ENCODE peak calls at places on chromosome 20, in nine cellular contexts. One of them, this sample, is unnamed.

GRCh38 chr20:24612799-24613775 is 143.7 kb downstream of the SYNDIG1 start:
- DNase-seq in MCF 10A: no peak
- DNase-seq in GM12864: no peak
- DNase-seq in PC-3: no peak
- DNase-seq in endothelial cell of umbilical vein: no peak
- DNase-seq in CD4-positive, alpha-beta T cell: no peak
- DNase-seq in GM06990: no peak
- DNase-seq in K562: no peak
- DNase-seq in endodermal cell: peak
- DNase-seq in this sample: no peak

GRCh38 chr20:15930324-15931305 is 642.6 kb downstream of the KIF16B start:
- DNase-seq in CD4-positive, alpha-beta T cell: no peak
- DNase-seq in K562: no peak
- DNase-seq in endodermal cell: no peak
- DNase-seq in GM12864: no peak
- DNase-seq in MCF 10A: peak
- DNase-seq in PC-3: peak
- DNase-seq in GM06990: no peak
- DNase-seq in endothelial cell of umbilical vein: peak
- DNase-seq in this sample: no peak

GRCh38 chr20:58018590-58018989 is 209.9 kb downstream of the ANKRD60 start:
- DNase-seq in endodermal cell: no peak
- DNase-seq in endothelial cell of umbilical vein: no peak
- DNase-seq in CD4-positive, alpha-beta T cell: no peak
- DNase-seq in GM12864: no peak
- DNase-seq in MCF 10A: no peak
- DNase-seq in GM06990: no peak
- DNase-seq in PC-3: no peak
- DNase-seq in K562: no peak
- DNase-seq in this sample: no peak

GRCh38 chr20:63025534-63026331 is 19.0 kb upstream of the BHLHE23 start:
- DNase-seq in MCF 10A: peak
- DNase-seq in endodermal cell: no peak
- DNase-seq in GM12864: no peak
- DNase-seq in endothelial cell of umbilical vein: no peak
- DNase-seq in GM06990: no peak
- DNase-seq in K562: no peak
- DNase-seq in CD4-positive, alpha-beta T cell: no peak
- DNase-seq in PC-3: peak
- DNase-seq in this sample: no peak

GRCh38 chr20:25233016-25233772 is 14.7 kb upstream of the PYGB start:
- DNase-seq in endothelial cell of umbilical vein: peak
- DNase-seq in endodermal cell: no peak
- DNase-seq in PC-3: peak
- DNase-seq in MCF 10A: peak
- DNase-seq in GM06990: no peak
- DNase-seq in K562: no peak
- DNase-seq in GM12864: no peak
- DNase-seq in CD4-positive, alpha-beta T cell: no peak
- DNase-seq in this sample: no peak

GRCh38 chr20:39698706-39699211 is 736.6 kb downstream of the DHX35 start:
- DNase-seq in MCF 10A: no peak
- DNase-seq in endothelial cell of umbilical vein: no peak
- DNase-seq in GM06990: no peak
- DNase-seq in CD4-positive, alpha-beta T cell: no peak
- DNase-seq in endodermal cell: no peak
- DNase-seq in K562: no peak
- DNase-seq in PC-3: no peak
- DNase-seq in GM12864: no peak
- DNase-seq in this sample: no peak

GRCh38 chr20:50330504-50331313 is 140.1 kb downstream of the CEBPB start:
- DNase-seq in endodermal cell: no peak
- DNase-seq in GM12864: no peak
- DNase-seq in CD4-positive, alpha-beta T cell: no peak
- DNase-seq in endothelial cell of umbilical vein: no peak
- DNase-seq in GM06990: no peak
- DNase-seq in PC-3: no peak
- DNase-seq in MCF 10A: no peak
- DNase-seq in K562: no peak
- DNase-seq in this sample: no peak

GRCh38 chr20:14918281-14918680 is 580.9 kb upstream of the FLRT3 start:
- DNase-seq in K562: no peak
- DNase-seq in endodermal cell: no peak
- DNase-seq in GM12864: no peak
- DNase-seq in CD4-positive, alpha-beta T cell: no peak
- DNase-seq in MCF 10A: no peak
- DNase-seq in endothelial cell of umbilical vein: no peak
- DNase-seq in GM06990: no peak
- DNase-seq in PC-3: no peak
- DNase-seq in this sample: no peak

GRCh38 chr20:13788167-13788834 is 3.5 kb downstream of the NDUFAF5 start:
- DNase-seq in PC-3: peak
- DNase-seq in GM12864: peak
- DNase-seq in endodermal cell: peak
- DNase-seq in K562: peak
- DNase-seq in CD4-positive, alpha-beta T cell: no peak
- DNase-seq in endothelial cell of umbilical vein: peak
- DNase-seq in MCF 10A: peak
- DNase-seq in GM06990: no peak
- DNase-seq in this sample: peak

GRCh38 chr20:24497851-24498250 is 28.4 kb downstream of the SYNDIG1 start:
- DNase-seq in MCF 10A: no peak
- DNase-seq in endothelial cell of umbilical vein: no peak
- DNase-seq in CD4-positive, alpha-beta T cell: no peak
- DNase-seq in endodermal cell: no peak
- DNase-seq in GM12864: no peak
- DNase-seq in K562: no peak
- DNase-seq in PC-3: peak
- DNase-seq in GM06990: no peak
- DNase-seq in this sample: no peak

GRCh38 chr20:22763257-22763906 is 179.0 kb upstream of the FOXA2 start:
- DNase-seq in PC-3: peak
- DNase-seq in GM12864: no peak
- DNase-seq in CD4-positive, alpha-beta T cell: no peak
- DNase-seq in endothelial cell of umbilical vein: peak
- DNase-seq in MCF 10A: peak
- DNase-seq in endodermal cell: no peak
- DNase-seq in GM06990: no peak
- DNase-seq in K562: no peak
- DNase-seq in this sample: no peak

GRCh38 chr20:43752561-43753301 is 25.9 kb upstream of the GTSF1L start:
- DNase-seq in GM06990: peak
- DNase-seq in PC-3: peak
- DNase-seq in CD4-positive, alpha-beta T cell: no peak
- DNase-seq in GM12864: peak
- DNase-seq in endothelial cell of umbilical vein: no peak
- DNase-seq in K562: no peak
- DNase-seq in MCF 10A: peak
- DNase-seq in endodermal cell: no peak
- DNase-seq in this sample: no peak

GRCh38 chr20:58651823-58652605 is 931 bp downstream of the STX16 start:
- DNase-seq in endothelial cell of umbilical vein: peak
- DNase-seq in GM06990: peak
- DNase-seq in K562: peak
- DNase-seq in MCF 10A: peak
- DNase-seq in PC-3: peak
- DNase-seq in GM12864: peak
- DNase-seq in endodermal cell: peak
- DNase-seq in CD4-positive, alpha-beta T cell: peak
- DNase-seq in this sample: no peak

GRCh38 chr20:14992071-14992654 is 654.8 kb upstream of the FLRT3 start:
- DNase-seq in MCF 10A: peak
- DNase-seq in GM06990: no peak
- DNase-seq in K562: no peak
- DNase-seq in GM12864: no peak
- DNase-seq in PC-3: peak
- DNase-seq in endodermal cell: no peak
- DNase-seq in endothelial cell of umbilical vein: no peak
- DNase-seq in CD4-positive, alpha-beta T cell: no peak
- DNase-seq in this sample: no peak

GRCh38 chr20:59006864-59007757 is at the start of gene CTSZ:
- DNase-seq in K562: peak
- DNase-seq in endothelial cell of umbilical vein: peak
- DNase-seq in PC-3: peak
- DNase-seq in endodermal cell: peak
- DNase-seq in GM06990: peak
- DNase-seq in GM12864: no peak
- DNase-seq in CD4-positive, alpha-beta T cell: peak
- DNase-seq in MCF 10A: peak
- DNase-seq in this sample: no peak

DNA sequence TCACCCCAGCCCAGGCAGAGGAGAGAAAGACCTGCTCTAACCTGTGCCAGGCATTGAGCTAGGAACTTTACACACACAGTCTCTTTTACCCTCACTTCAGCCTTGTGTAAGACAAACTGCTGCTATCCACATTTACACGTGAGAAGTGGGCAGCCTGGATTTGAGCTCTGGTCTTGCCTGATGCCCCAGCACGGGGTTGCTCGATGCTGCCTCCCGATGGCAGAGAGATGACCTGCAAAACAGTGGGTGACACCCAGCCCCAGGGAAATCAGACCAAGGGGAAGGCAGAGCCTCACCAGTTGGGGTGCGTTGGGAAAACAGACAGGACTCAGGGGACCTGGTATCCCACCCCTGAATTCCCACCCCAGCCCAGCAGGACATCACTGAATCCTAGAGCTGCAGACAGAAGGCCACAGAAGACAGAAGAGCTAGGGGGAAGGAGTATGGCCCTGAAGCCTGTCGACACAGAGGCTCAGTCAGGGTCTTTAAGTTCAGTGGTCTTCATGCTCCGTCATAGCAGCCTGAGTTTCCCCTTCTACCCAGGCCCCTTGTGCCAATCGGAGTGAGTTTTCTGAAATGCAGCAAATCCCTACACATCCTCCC is 990 bp downstream of the BPI start:
- DNase-seq in PC-3: peak
- DNase-seq in CD4-positive, alpha-beta T cell: no peak
- DNase-seq in endothelial cell of umbilical vein: peak
- DNase-seq in endodermal cell: peak
- DNase-seq in GM06990: no peak
- DNase-seq in K562: peak
- DNase-seq in GM12864: no peak
- DNase-seq in MCF 10A: peak
- DNase-seq in this sample: no peak
- TF ChIP-seq CTCF in PC-3: peak
- TF ChIP-seq CTCF in CD4-positive, alpha-beta T cell: no peak
- TF ChIP-seq CTCF in endothelial cell of umbilical vein: peak
- TF ChIP-seq CTCF in endodermal cell: peak
- TF ChIP-seq CTCF in GM06990: peak
- TF ChIP-seq CTCF in K562: peak
- TF ChIP-seq CTCF in GM12864: peak
- TF ChIP-seq CTCF in MCF 10A: peak
- TF ChIP-seq CTCF in this sample: peak

DNA sequence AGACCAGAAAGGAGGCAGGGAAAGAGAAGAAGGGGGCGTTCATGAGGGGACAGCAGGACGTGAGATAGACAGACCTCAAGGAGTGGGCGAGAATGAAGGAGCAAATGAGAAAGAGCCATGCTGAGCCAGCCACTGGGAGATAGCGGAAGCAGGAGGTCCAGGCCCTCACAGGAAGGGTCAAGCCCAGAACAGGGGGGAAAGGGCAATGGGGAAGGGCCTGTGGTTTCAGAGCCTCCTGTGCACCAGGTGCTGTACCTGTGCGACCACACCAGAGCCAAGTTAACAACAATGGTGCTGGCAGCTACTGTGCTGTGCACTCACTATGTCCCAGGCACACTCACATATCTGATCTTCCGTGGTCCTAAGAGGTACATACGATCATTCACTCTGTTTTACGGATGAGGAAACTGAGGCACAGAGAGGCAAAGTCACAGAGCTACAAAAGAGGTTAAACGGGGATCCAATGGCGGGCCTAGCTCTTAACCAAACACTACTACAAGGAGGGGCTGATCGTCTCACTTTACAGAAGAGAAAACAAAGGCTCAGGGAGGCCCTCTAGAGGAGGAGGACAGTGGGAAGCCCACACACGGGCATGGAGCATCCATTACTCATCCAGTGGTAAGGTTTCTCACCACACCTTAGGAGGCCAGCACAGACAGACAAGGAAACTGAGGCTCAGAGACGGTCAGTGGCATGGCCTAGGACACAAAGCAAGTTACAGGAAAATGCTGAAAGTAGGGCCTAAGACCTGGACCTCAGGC is 129.1 kb downstream of the PREX1 start:
- DNase-seq in K562: peak
- DNase-seq in endothelial cell of umbilical vein: no peak
- DNase-seq in GM12864: no peak
- DNase-seq in MCF 10A: peak
- DNase-seq in GM06990: no peak
- DNase-seq in PC-3: no peak
- DNase-seq in endodermal cell: peak
- DNase-seq in CD4-positive, alpha-beta T cell: no peak
- DNase-seq in this sample: no peak
- TF ChIP-seq CTCF in K562: peak
- TF ChIP-seq CTCF in endothelial cell of umbilical vein: peak
- TF ChIP-seq CTCF in GM12864: peak
- TF ChIP-seq CTCF in MCF 10A: no peak
- TF ChIP-seq CTCF in GM06990: peak
- TF ChIP-seq CTCF in PC-3: peak
- TF ChIP-seq CTCF in endodermal cell: peak
- TF ChIP-seq CTCF in CD4-positive, alpha-beta T cell: no peak
- TF ChIP-seq CTCF in this sample: no peak

DNA sequence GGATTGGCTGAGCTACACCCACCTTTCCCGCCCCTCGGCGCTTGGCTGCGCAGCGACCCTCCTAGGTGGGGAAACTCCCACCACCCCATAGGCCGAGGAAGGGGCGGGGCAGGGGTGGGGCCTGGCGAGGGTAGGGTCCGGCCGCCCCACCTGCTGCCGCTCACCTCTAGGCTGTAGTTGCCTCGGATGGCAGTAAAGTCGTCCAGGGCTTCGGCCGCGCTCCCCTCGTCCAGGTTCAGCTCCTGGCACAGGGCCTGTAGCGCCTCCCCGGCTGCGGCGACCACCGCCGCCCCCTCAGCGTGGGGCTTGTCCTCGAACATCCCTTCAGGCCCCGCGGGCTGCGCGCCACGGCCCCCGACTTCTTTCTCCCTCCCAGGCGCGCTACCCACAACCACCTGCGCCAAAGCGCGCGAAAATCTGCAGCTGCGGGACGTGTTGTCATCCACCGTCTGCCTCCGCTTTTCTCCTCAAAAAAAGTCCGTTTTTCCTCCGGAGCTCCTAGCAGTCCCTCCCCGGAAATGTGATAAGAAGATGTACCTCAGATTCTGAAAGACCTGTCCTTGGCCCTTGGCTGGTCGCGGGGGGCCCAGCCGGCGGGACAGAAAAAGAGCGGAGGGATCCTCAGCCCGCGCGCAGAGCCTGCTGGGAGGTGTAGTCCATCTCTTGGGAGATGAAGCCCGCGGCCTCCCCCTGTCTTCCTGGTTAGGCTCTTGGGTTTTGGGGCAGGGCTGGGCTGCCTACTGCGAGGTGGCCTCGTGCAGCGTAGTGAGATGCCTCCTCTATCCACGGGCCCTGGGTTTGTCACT is at the start of gene RBL1:
- DNase-seq in endothelial cell of umbilical vein: peak
- DNase-seq in MCF 10A: peak
- DNase-seq in PC-3: peak
- DNase-seq in CD4-positive, alpha-beta T cell: peak
- DNase-seq in GM06990: peak
- DNase-seq in endodermal cell: peak
- DNase-seq in K562: peak
- DNase-seq in GM12864: peak
- DNase-seq in this sample: peak
- TF ChIP-seq CTCF in endothelial cell of umbilical vein: no peak
- TF ChIP-seq CTCF in MCF 10A: no peak
- TF ChIP-seq CTCF in PC-3: peak
- TF ChIP-seq CTCF in CD4-positive, alpha-beta T cell: peak
- TF ChIP-seq CTCF in GM06990: peak
- TF ChIP-seq CTCF in endodermal cell: peak
- TF ChIP-seq CTCF in K562: peak
- TF ChIP-seq CTCF in GM12864: peak
- TF ChIP-seq CTCF in this sample: peak

GRCh38 chr20:19921349-19921793 is 95.8 kb upstream of the NAA20 start:
- DNase-seq in GM06990: no peak
- DNase-seq in K562: no peak
- DNase-seq in endothelial cell of umbilical vein: no peak
- DNase-seq in MCF 10A: no peak
- DNase-seq in GM12864: no peak
- DNase-seq in CD4-positive, alpha-beta T cell: no peak
- DNase-seq in PC-3: no peak
- DNase-seq in endodermal cell: peak
- DNase-seq in this sample: no peak
- TF ChIP-seq CTCF in GM06990: no peak
- TF ChIP-seq CTCF in K562: no peak
- TF ChIP-seq CTCF in endothelial cell of umbilical vein: no peak
- TF ChIP-seq CTCF in MCF 10A: no peak
- TF ChIP-seq CTCF in GM12864: no peak
- TF ChIP-seq CTCF in CD4-positive, alpha-beta T cell: no peak
- TF ChIP-seq CTCF in PC-3: no peak
- TF ChIP-seq CTCF in endodermal cell: peak
- TF ChIP-seq CTCF in this sample: no peak

This sample was measured in neural crest cell.